ENCODE peak calls at places on chromosomes 1 and 21, in six cellular contexts. E, O, N, A, V and Q are unnamed samples.

GRCh38 chr21:42833439-42833815 is 45.9 kb downstream of the WDR4 start:
- DNase-seq in A (no peak), V (peak; percentile 40), N (peak; percentile 65), O (peak; percentile 29), E (peak; percentile 5), Q (no peak)

GRCh38 chr1:8671313-8671917 is 146.0 kb downstream of the RERE start:
- DNase-seq in N (no peak), E (peak; percentile 84), V (peak; percentile 76), O (peak; percentile 82), A (no peak), Q (peak; percentile 32)

GRCh38 chr1:23428136-23428905 is 3.8 kb upstream of the TCEA3 start:
- DNase-seq in A (no peak), O (no peak), V (no peak), N (no peak), E (no peak), Q (no peak)

GRCh38 chr1:86502721-86503430 is 34.1 kb downstream of the CLCA1 start:
- DNase-seq in N (peak; percentile 90), A (peak; percentile 72), V (peak; percentile 91), E (no peak), O (no peak), Q (no peak)

GRCh38 chr1:7186382-7187120 is 401.3 kb downstream of the CAMTA1 start:
- DNase-seq in V (no peak), O (no peak), N (no peak), A (no peak), E (no peak), Q (no peak)

GRCh38 chr1:53326598-53327182 is 1.2 kb downstream of the LRP8 start:
- DNase-seq in E (no peak), O (peak; percentile 53), V (peak; percentile 52), A (no peak), N (peak; percentile 49), Q (peak; percentile 35)

GRCh38 chr1:210647406-210648333 is 319.0 kb downstream of the HHAT start:
- DNase-seq in N (no peak), E (peak; percentile 68), O (peak; percentile 45), V (no peak), A (no peak), Q (no peak)

GRCh38 chr1:175863291-175864050 is 120.1 kb upstream of the TNR start:
- DNase-seq in V (no peak), O (no peak), A (no peak), N (no peak), E (no peak), Q (no peak)

GRCh38 chr1:84268346-84268745 is 33.2 kb upstream of the SAMD13 start:
- DNase-seq in A (no peak), E (no peak), N (no peak), O (no peak), V (peak; percentile 79), Q (no peak)

GRCh38 chr21:35528109-35529042 is 479.3 kb upstream of the RUNX1 start:
- DNase-seq in V (no peak), E (peak; percentile 20), A (no peak), O (no peak), N (no peak), Q (no peak)

GRCh38 chr1:200179126-200179780 is 151.7 kb downstream of the NR5A2 start:
- DNase-seq in N (no peak), O (peak; percentile 15), A (no peak), V (no peak), E (peak; percentile 70), Q (no peak)

GRCh38 chr1:228343211-228343661 is 63.4 kb downstream of the TRIM11 start:
- DNase-seq in O (no peak), E (no peak), N (peak; percentile 21), V (no peak), A (no peak), Q (no peak)

GRCh38 chr1:6454856-6455751 is 10.9 kb downstream of the TNFRSF25 start:
- DNase-seq in A (no peak), V (peak; percentile 34), N (peak; percentile 80), E (no peak), O (no peak), Q (no peak)

GRCh38 chr1:72137665-72138064 is 144.7 kb downstream of the NEGR1 start:
- DNase-seq in E (no peak), N (no peak), O (no peak), V (no peak), A (no peak), Q (no peak)

GRCh38 chr1:55217226-55217996 is 2.2 kb upstream of the USP24 start:
- DNase-seq in O (no peak), E (no peak), A (no peak), N (no peak), V (peak; percentile 25), Q (no peak)

GRCh38 chr1:82453511-82454185 is 652.9 kb downstream of the ADGRL2 start:
- DNase-seq in O (no peak), E (no peak), N (no peak), V (peak; percentile 92), A (no peak), Q (no peak)

GRCh38 chr1:39575191-39576015 is 1.2 kb downstream of the PABPC4 start:
- DNase-seq in N (peak; percentile 42), E (peak; percentile 81), O (peak; percentile 78), A (no peak), V (peak; percentile 82), Q (peak; percentile 11)

GRCh38 chr1:71667224-71667623 is 586.4 kb upstream of the ZRANB2 start:
- DNase-seq in N (no peak), A (no peak), V (peak; percentile 8), E (peak; percentile 25), O (no peak), Q (no peak)

GRCh38 chr1:51794260-51794659 is 84.3 kb downstream of the NRDC start:
- DNase-seq in E (no peak), V (no peak), A (no peak), O (no peak), N (no peak), Q (no peak)

GRCh38 chr1:183243190-183244065 is 57.4 kb downstream of the LAMC2 start:
- DNase-seq in V (peak; percentile 96), N (no peak), E (no peak), A (no peak), O (peak; percentile 56), Q (no peak)

GRCh38 chr1:152398812-152399698 is 15.0 kb downstream of the CRNN start:
- DNase-seq in A (no peak), N (no peak), V (peak; percentile 48), E (no peak), O (no peak), Q (no peak)

GRCh38 chr1:209800984-209801834 is 4.7 kb downstream of the IRF6 start:
- DNase-seq in N (no peak), O (no peak), V (no peak), A (no peak), E (peak; percentile 42), Q (no peak)

GRCh38 chr1:224211262-224211962 is 28.4 kb downstream of the DEGS1 start:
- DNase-seq in A (no peak), N (no peak), E (peak; percentile 87), O (peak; percentile 45), V (peak; percentile 24), Q (no peak)

GRCh38 chr1:113918243-113918642 is 10.9 kb upstream of the HIPK1 start:
- DNase-seq in O (no peak), V (no peak), E (no peak), N (no peak), A (no peak), Q (no peak)

GRCh38 chr1:98322966-98323365 is 338.6 kb upstream of the SNX7 start:
- DNase-seq in A (no peak), O (no peak), V (peak; percentile 7), E (peak; percentile 28), N (no peak), Q (no peak)
- H2AFZ ChIP-seq in A (no peak overlapping the region), O (no peak overlapping the region), V (no peak overlapping the region), E (no peak overlapping the region), N (no peak overlapping the region), Q (no peak overlapping the region)

DNA sequence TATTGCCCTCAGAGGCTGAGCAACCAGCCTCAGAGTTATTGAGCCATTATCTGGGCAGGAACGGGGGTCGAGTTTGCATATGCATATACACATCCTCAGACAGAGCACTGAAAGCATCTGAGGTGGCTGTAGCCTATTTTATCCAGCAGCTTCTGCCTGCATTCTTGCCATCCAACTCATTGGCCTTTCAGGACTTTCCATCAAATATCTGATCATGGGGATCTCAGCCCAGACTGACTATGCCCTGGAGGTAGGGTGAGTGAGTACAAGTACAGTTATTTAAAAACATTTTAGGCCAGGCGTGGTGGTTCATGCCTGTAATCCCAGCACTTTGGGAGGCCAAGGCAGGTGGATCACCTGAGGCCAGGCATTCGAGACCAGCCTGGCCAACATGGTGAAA is 1.8 kb upstream of the MTF1 start:
- DNase-seq in E (no peak), A (no peak), N (no peak), O (no peak), V (peak; percentile 93), Q (no peak)
- H3K14ac ChIP-seq in E (no peak overlapping the region), A (no peak overlapping the region), N (no peak overlapping the region), O (no peak overlapping the region), V (no peak overlapping the region), Q (no peak overlapping the region)

GRCh38 chr1:202034149-202034682 is 23.8 kb downstream of the ELF3 start:
- DNase-seq in E (no peak), V (no peak), N (no peak), A (no peak), O (no peak), Q (no peak)
- H2AFZ ChIP-seq in E (peak overlapping the region; percentile 49), V (peak overlapping the region; percentile 77), N (no peak overlapping the region), A (peak overlapping the region; percentile 67), O (no peak overlapping the region), Q (no peak overlapping the region)

DNA sequence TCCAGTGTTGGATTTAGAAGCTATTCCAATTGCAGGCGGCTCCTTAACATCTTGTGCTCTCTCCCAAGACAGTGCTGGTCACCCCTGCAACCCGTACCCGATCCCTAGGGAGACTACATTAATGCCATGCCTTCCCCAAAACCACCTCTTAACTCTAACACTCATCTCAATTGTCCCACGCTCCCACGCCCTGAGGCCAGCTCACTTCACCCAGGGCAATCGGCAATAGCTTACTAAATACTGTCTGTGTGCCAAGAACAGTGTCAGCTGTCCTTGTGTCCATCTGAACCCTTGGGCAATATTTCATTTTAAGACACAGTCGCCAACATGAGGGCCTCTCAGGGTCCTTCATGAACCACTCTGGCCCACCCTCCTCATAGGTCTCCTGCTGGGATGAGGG is 13.9 kb downstream of the C1orf198 start:
- DNase-seq in A (no peak), E (no peak), O (no peak), N (no peak), V (no peak), Q (no peak)
- H3K14ac ChIP-seq in A (no peak overlapping the region), E (no peak overlapping the region), O (no peak overlapping the region), N (no peak overlapping the region), V (peak overlapping the region; percentile 4), Q (no peak overlapping the region)

GRCh38 chr1:211925016-211925415 is 94.5 kb upstream of the LPGAT1 start:
- DNase-seq in V (no peak), O (no peak), A (no peak), E (no peak), N (peak; percentile 67), Q (no peak)

GRCh38 chr1:211928222-211928856 is 97.8 kb upstream of the LPGAT1 start:
- DNase-seq in V (peak; percentile 50), N (no peak), E (no peak), O (peak; percentile 20), A (peak; percentile 5), Q (no peak)

GRCh38 chr1:211932581-211933010 is 102.0 kb upstream of the LPGAT1 start:
- DNase-seq in V (no peak), N (no peak), O (no peak), E (no peak), A (no peak), Q (no peak)

GRCh38 chr1:211924256-211924655 is 93.7 kb upstream of the LPGAT1 start:
- DNase-seq in E (no peak), N (no peak), A (no peak), O (no peak), V (no peak), Q (no peak)

GRCh38 chr1:211928993-211929637 is 98.6 kb upstream of the LPGAT1 start:
- DNase-seq in A (no peak), N (no peak), V (peak; percentile 29), E (peak; percentile 20), O (peak; percentile 31), Q (no peak)
- H2AFZ ChIP-seq in A (peak overlapping the region; percentile 31), N (no peak overlapping the region), V (no peak overlapping the region), E (peak overlapping the region; percentile 15), O (peak overlapping the region; percentile 82), Q (peak overlapping the region; percentile 40)